ENCODE peak calls at places on chromosomes 4 and X, in seven cellular contexts. One of them, this sample, is unnamed.
A peak's percentile ranks its signal among the peaks of the same experiment; 100 is the strongest.

GRCh38 chr4:56653461-56654237 is 27.4 kb downstream of the HOPX start:
- DNase-seq in nephron progenitor cell: no peak
- DNase-seq in left ventricle myocardium inferior: no peak
- DNase-seq in iris pigment epithelial cell: no peak
- DNase-seq in dermis microvascular lymphatic vessel endothelial cell: peak; percentile 76
- DNase-seq in NCI-H2029 treated with DMSO at 0.1 percent for 48 hours: no peak
- DNase-seq in NCI-H524: no peak
- DNase-seq in this sample: no peak

GRCh38 chr4:106287353-106287969 is 28.5 kb downstream of the TBCK start:
- DNase-seq in NCI-H2029 treated with DMSO at 0.1 percent for 48 hours: peak; percentile 21
- DNase-seq in NCI-H524: no peak
- DNase-seq in left ventricle myocardium inferior: no peak
- DNase-seq in iris pigment epithelial cell: peak; percentile 96
- DNase-seq in nephron progenitor cell: no peak
- DNase-seq in dermis microvascular lymphatic vessel endothelial cell: peak; percentile 92
- DNase-seq in this sample: no peak

GRCh38 chr4:15414601-15415091 is 13.2 kb upstream of the C1QTNF7 start:
- DNase-seq in nephron progenitor cell: no peak
- DNase-seq in dermis microvascular lymphatic vessel endothelial cell: no peak
- DNase-seq in NCI-H2029 treated with DMSO at 0.1 percent for 48 hours: no peak
- DNase-seq in left ventricle myocardium inferior: no peak
- DNase-seq in iris pigment epithelial cell: peak; percentile 33
- DNase-seq in NCI-H524: no peak
- DNase-seq in this sample: peak; percentile 34

GRCh38 chr4:57080781-57081650 is 29.2 kb downstream of the IGFBP7 start:
- DNase-seq in NCI-H524: no peak
- DNase-seq in dermis microvascular lymphatic vessel endothelial cell: peak; percentile 97
- DNase-seq in NCI-H2029 treated with DMSO at 0.1 percent for 48 hours: no peak
- DNase-seq in nephron progenitor cell: no peak
- DNase-seq in iris pigment epithelial cell: peak; percentile 99
- DNase-seq in left ventricle myocardium inferior: no peak
- DNase-seq in this sample: peak; percentile 95

GRCh38 chr4:180150818-180151217 is 2092.4 kb upstream of the TENM3 start:
- DNase-seq in dermis microvascular lymphatic vessel endothelial cell: no peak
- DNase-seq in left ventricle myocardium inferior: no peak
- DNase-seq in iris pigment epithelial cell: peak; percentile 1
- DNase-seq in NCI-H524: no peak
- DNase-seq in nephron progenitor cell: no peak
- DNase-seq in NCI-H2029 treated with DMSO at 0.1 percent for 48 hours: no peak
- DNase-seq in this sample: no peak

GRCh38 chr4:1179089-1179441 is 6.7 kb upstream of the SPON2 start:
- DNase-seq in left ventricle myocardium inferior: no peak
- DNase-seq in iris pigment epithelial cell: no peak
- DNase-seq in NCI-H524: no peak
- DNase-seq in dermis microvascular lymphatic vessel endothelial cell: no peak
- DNase-seq in nephron progenitor cell: no peak
- DNase-seq in NCI-H2029 treated with DMSO at 0.1 percent for 48 hours: peak; percentile 14
- DNase-seq in this sample: no peak

GRCh38 chr4:3787489-3788365 is 21.5 kb downstream of the ADRA2C start:
- DNase-seq in nephron progenitor cell: no peak
- DNase-seq in dermis microvascular lymphatic vessel endothelial cell: no peak
- DNase-seq in left ventricle myocardium inferior: no peak
- DNase-seq in NCI-H524: no peak
- DNase-seq in iris pigment epithelial cell: no peak
- DNase-seq in NCI-H2029 treated with DMSO at 0.1 percent for 48 hours: no peak
- DNase-seq in this sample: no peak

GRCh38 chrX:13684361-13684760 is 4.6 kb upstream of the RAB9A start:
- DNase-seq in nephron progenitor cell: no peak
- DNase-seq in iris pigment epithelial cell: no peak
- DNase-seq in NCI-H524: no peak
- DNase-seq in dermis microvascular lymphatic vessel endothelial cell: no peak
- DNase-seq in NCI-H2029 treated with DMSO at 0.1 percent for 48 hours: no peak
- DNase-seq in left ventricle myocardium inferior: no peak
- DNase-seq in this sample: no peak

GRCh38 chr4:181301735-181302380 is 941.3 kb upstream of the TENM3 start:
- DNase-seq in dermis microvascular lymphatic vessel endothelial cell: no peak
- DNase-seq in iris pigment epithelial cell: peak; percentile 12
- DNase-seq in nephron progenitor cell: peak; percentile 55
- DNase-seq in NCI-H2029 treated with DMSO at 0.1 percent for 48 hours: peak; percentile 51
- DNase-seq in left ventricle myocardium inferior: peak; percentile 20
- DNase-seq in NCI-H524: peak; percentile 49
- DNase-seq in this sample: peak; percentile 66

GRCh38 chr4:124768596-124768995 is 56.1 kb upstream of the ANKRD50 start:
- DNase-seq in nephron progenitor cell: no peak
- DNase-seq in NCI-H524: no peak
- DNase-seq in left ventricle myocardium inferior: no peak
- DNase-seq in dermis microvascular lymphatic vessel endothelial cell: no peak
- DNase-seq in NCI-H2029 treated with DMSO at 0.1 percent for 48 hours: no peak
- DNase-seq in iris pigment epithelial cell: peak; percentile 34
- DNase-seq in this sample: no peak

GRCh38 chrX:129658429-129658828 is 3.7 kb upstream of the APLN start:
- DNase-seq in dermis microvascular lymphatic vessel endothelial cell: no peak
- DNase-seq in left ventricle myocardium inferior: no peak
- DNase-seq in iris pigment epithelial cell: no peak
- DNase-seq in NCI-H2029 treated with DMSO at 0.1 percent for 48 hours: no peak
- DNase-seq in nephron progenitor cell: no peak
- DNase-seq in NCI-H524: no peak
- DNase-seq in this sample: no peak

GRCh38 chr4:117447925-117448324 is 362.5 kb upstream of the TRAM1L1 start:
- DNase-seq in nephron progenitor cell: no peak
- DNase-seq in dermis microvascular lymphatic vessel endothelial cell: peak; percentile 1
- DNase-seq in NCI-H2029 treated with DMSO at 0.1 percent for 48 hours: no peak
- DNase-seq in iris pigment epithelial cell: no peak
- DNase-seq in NCI-H524: no peak
- DNase-seq in left ventricle myocardium inferior: no peak
- DNase-seq in this sample: no peak

GRCh38 chrX:40267334-40268118 is 169.8 kb upstream of the BCOR start:
- DNase-seq in NCI-H2029 treated with DMSO at 0.1 percent for 48 hours: no peak
- DNase-seq in NCI-H524: no peak
- DNase-seq in nephron progenitor cell: no peak
- DNase-seq in left ventricle myocardium inferior: no peak
- DNase-seq in iris pigment epithelial cell: no peak
- DNase-seq in dermis microvascular lymphatic vessel endothelial cell: no peak
- DNase-seq in this sample: no peak